ENCODE peak calls at places on chromosomes 11 and 22, in five cellular contexts. X is substantia nigra; U is AG04450; H is CD8-positive, alpha-beta T cell; M is neural progenitor cell. P is an unnamed sample.

GRCh38 chr11:77525455-77526091 is 51.7 kb upstream of the PAK1 start:
- DNase-seq in X (peak; percentile 9), U (no peak), H (no peak), M (no peak), P (no peak)

GRCh38 chr22:47395481-47395880 is 633.0 kb downstream of the TBC1D22A start:
- DNase-seq in X (no peak), U (no peak), H (no peak), M (no peak), P (no peak)

GRCh38 chr11:85133636-85134035 is 493.5 kb downstream of the DLG2 start:
- DNase-seq in X (no peak), U (no peak), H (no peak), M (peak; percentile 63), P (no peak)

GRCh38 chr22:39151329-39151975 is 1.0 kb downstream of the CBX7 start:
- DNase-seq in X (no peak), U (no peak), H (peak; percentile 49), M (no peak), P (no peak)

GRCh38 chr11:26228778-26229177 is 103.2 kb upstream of the ANO3 start:
- DNase-seq in X (no peak), U (no peak), H (no peak), M (no peak), P (no peak)

GRCh38 chr22:37428649-37429586 is 1.6 kb upstream of the ELFN2 start:
- DNase-seq in X (no peak), U (no peak), H (peak; percentile 79), M (peak; percentile 93), P (no peak)

GRCh38 chr11:13277719-13278619 is at the start of gene BMAL1:
- DNase-seq in X (no peak), U (no peak), H (peak; percentile 75), M (peak; percentile 50), P (no peak)

GRCh38 chr11:120914021-120914420 is 109.9 kb upstream of the TBCEL start:
- DNase-seq in X (no peak), U (no peak), H (no peak), M (no peak), P (no peak)

GRCh38 chr11:18358646-18359045 is 35.7 kb upstream of the LDHA start:
- DNase-seq in X (no peak), U (no peak), H (no peak), M (no peak), P (no peak)

GRCh38 chr11:19832901-19833300 is 120.3 kb downstream of the NAV2 start:
- DNase-seq in X (no peak), U (no peak), H (no peak), M (no peak), P (no peak)

GRCh38 chr11:105219269-105219668 is 79.7 kb upstream of the CARD18 start:
- DNase-seq in X (no peak), U (no peak), H (no peak), M (no peak), P (no peak)

GRCh38 chr22:29702931-29703594 is 16.7 kb upstream of the CABP7 start:
- DNase-seq in X (no peak), U (no peak), H (no peak), M (peak; percentile 45), P (no peak)

GRCh38 chr11:77471520-77472234 is 2.2 kb downstream of the PAK1 start:
- DNase-seq in X (no peak), U (no peak), H (no peak), M (peak; percentile 39), P (no peak)

GRCh38 chr22:26658161-26658560 is 773 bp downstream of the MIAT start:
- DNase-seq in X (no peak), U (no peak), H (no peak), M (no peak), P (no peak)

GRCh38 chr22:23273445-23274145 is 93.3 kb downstream of the BCR start:
- DNase-seq in X (no peak), U (no peak), H (no peak), M (no peak), P (no peak)

GRCh38 chr11:12864316-12865156 is 144.6 kb upstream of the RASSF10 start:
- DNase-seq in X (no peak), U (peak; percentile 85), H (peak; percentile 9), M (peak; percentile 90), P (no peak)

GRCh38 chr11:33310720-33311500 is 53.7 kb downstream of the HIPK3 start:
- DNase-seq in X (no peak), U (no peak), H (no peak), M (peak; percentile 59), P (no peak)

GRCh38 chr11:130673698-130674097 is 225.3 kb downstream of the ADAMTS15 start:
- DNase-seq in X (no peak), U (no peak), H (no peak), M (no peak), P (no peak)
- H3K27ac ChIP-seq in X (no peak overlapping the region), U (no peak overlapping the region), H (no peak overlapping the region), M (no peak overlapping the region), P (no peak overlapping the region)

DNA sequence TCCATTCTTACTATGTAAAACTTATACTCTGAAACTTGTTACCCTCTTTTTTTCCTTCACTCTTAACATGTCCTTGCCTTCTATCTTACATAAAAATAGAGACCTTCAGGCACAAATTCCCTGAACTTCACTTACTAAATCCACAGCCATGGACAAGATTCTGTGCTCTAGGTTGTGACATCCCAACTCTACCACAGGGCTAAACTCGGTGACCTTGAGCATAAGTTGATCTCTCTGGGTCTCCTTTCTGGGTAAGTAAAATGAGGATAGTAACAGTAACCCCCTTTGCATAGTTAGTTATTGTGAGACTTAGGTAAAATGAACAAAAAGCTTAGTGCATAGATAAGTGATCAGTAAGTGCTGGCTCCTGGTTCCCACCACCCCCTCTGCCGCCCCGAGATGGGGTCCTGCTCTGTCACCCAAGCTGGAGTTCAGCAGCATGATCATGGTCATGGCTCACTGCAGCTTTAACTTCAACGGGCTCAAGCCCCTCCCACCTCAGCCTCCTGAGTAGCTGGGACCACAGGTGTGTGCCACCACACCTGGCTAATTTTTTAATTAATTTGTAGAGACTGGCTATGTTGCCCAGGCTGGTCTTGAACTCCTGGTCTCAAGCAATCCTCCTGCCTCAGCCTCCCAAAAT is 20.1 kb downstream of the C11orf58 start:
- DNase-seq in X (no peak), U (no peak), H (no peak), M (no peak), P (no peak)
- H3K27ac ChIP-seq in X (no peak overlapping the region), U (no peak overlapping the region), H (no peak overlapping the region), M (no peak overlapping the region), P (no peak overlapping the region)

GRCh38 chr11:1563697-1564534 is 8.2 kb downstream of the DUSP8 start:
- DNase-seq in X (no peak), U (no peak), H (no peak), M (no peak), P (no peak)

GRCh38 chr11:1565904-1566247 is 6.2 kb downstream of the DUSP8 start:
- DNase-seq in X (no peak), U (no peak), H (no peak), M (no peak), P (no peak)

GRCh38 chr11:1565173-1565903 is 6.7 kb downstream of the DUSP8 start:
- DNase-seq in X (no peak), U (no peak), H (no peak), M (no peak), P (no peak)

GRCh38 chr11:1563149-1563638 is 8.9 kb downstream of the DUSP8 start:
- DNase-seq in X (no peak), U (no peak), H (no peak), M (no peak), P (no peak)

DNA sequence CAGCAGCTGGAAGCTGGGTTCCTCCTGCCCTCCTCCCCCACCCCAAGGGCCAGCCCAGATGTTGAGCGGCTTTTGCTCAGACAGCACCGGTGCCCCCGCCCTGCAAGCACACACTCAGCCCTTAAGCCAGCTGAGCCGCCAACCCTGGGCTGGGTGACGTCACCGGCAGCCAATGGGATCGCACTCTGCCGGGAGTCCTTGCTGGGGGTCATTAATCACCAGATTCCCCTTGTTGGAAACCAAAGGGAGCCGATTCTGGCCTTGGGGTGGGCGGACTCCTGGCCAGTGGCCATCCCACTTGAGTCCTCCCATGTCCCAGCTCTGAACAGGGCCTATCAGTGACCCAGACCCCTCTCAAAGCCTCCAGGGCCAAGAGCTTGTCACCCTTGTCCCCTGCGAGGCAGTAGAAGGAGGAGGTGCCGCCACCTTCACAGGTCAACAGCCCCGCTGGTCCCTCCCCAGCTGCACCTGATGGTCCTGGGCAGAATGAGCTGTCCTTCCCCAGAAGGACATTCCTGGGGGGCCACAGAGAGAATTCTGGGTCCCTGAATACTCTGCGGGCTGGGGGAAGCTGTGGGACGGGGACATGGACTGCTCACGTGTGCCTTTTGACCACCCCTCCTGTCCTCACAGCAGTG is 7.4 kb downstream of the DUSP8 start:
- DNase-seq in X (no peak), U (peak; percentile 83), H (no peak), M (peak; percentile 90), P (no peak)
- H3K27ac ChIP-seq in X (peak overlapping the region; percentile 30), U (no peak overlapping the region), H (no peak overlapping the region), M (no peak overlapping the region), P (peak overlapping the region; percentile 52)

GRCh38 chr11:118406599-118407166 is 5.3 kb downstream of the ATP5MG start:
- DNase-seq in X (no peak), U (no peak), H (no peak), M (no peak), P (no peak)

GRCh38 chr11:118411523-118411922 is 10.1 kb downstream of the ATP5MG start:
- DNase-seq in X (no peak), U (no peak), H (no peak), M (no peak), P (no peak)

GRCh38 chr11:118412921-118413320 is 11.5 kb downstream of the ATP5MG start:
- DNase-seq in X (no peak), U (no peak), H (no peak), M (no peak), P (no peak)

GRCh38 chr11:118415051-118415738 is 13.8 kb downstream of the ATP5MG start:
- DNase-seq in X (no peak), U (no peak), H (no peak), M (no peak), P (no peak)

GRCh38 chr11:118410055-118410745 is 8.8 kb downstream of the ATP5MG start:
- DNase-seq in X (no peak), U (no peak), H (no peak), M (no peak), P (no peak)
- H3K27ac ChIP-seq in X (no peak overlapping the region), U (no peak overlapping the region), H (no peak overlapping the region), M (no peak overlapping the region), P (no peak overlapping the region)

DNA sequence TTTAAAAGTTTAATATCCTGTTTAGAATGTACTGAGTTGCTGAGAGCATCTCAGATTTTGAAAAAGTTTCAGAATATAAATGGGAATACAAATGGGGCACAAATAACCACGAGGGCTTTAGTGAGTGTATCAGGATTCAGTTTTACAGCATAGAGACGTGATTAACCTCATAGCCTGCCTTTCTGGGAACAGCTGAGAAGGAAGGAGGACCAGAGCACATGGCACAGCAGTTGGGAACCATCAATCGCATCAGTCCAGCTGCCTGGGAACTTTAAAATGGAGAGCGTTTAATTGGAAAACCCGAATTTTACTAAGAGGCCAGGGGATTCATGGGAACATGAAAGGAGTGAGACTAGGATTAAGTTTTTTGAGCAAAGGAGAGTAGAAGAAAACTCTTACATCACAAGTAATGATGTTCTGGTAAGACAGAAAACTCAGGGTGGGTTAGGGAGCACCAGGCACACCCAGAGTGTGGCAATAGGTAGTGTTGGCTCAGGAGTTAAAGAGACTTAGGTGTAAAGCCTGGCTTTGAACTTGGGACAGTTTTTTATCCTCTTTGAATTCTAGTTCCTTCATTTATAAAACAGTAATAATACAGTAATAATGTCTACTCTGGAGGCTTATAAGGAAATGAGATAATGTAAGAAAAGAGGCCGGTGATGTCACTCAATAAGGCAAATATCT is 40.2 kb downstream of the FZD4 start:
- DNase-seq in X (no peak), U (no peak), H (no peak), M (no peak), P (no peak)
- H3K27ac ChIP-seq in X (no peak overlapping the region), U (no peak overlapping the region), H (no peak overlapping the region), M (no peak overlapping the region), P (no peak overlapping the region)

GRCh38 chr11:73386026-73386425 is 9.8 kb downstream of the RELT start:
- DNase-seq in X (no peak), U (no peak), H (no peak), M (no peak), P (no peak)
- H3K27ac ChIP-seq in X (peak overlapping the region; percentile 65), U (no peak overlapping the region), H (no peak overlapping the region), M (no peak overlapping the region), P (peak overlapping the region; percentile 79)

P was measured in caudate nucleus.